ENCODE peak calls at places on chromosomes 2 and 18, in ten cellular contexts. H is tibial nerve, N is sigmoid colon, V is HepG2, A is heart left ventricle, L is vagina, Z is ovary, E is stomach, K is body of pancreas, J is transverse colon. Y is an unnamed sample.
A peak's percentile ranks its signal among the peaks of the same experiment; 100 is the strongest.

GRCh38 chr2:123659120-123659519 is 366.0 kb upstream of the CNTNAP5 start:
- DNase-seq in N (no peak), E (no peak), J (no peak), V (no peak), K (no peak), L (no peak), Z (no peak), H (no peak), A (no peak), Y (no peak)

GRCh38 chr2:176449852-176450251 is 180.6 kb downstream of the MTX2 start:
- DNase-seq in Z (no peak), L (no peak), A (no peak), H (no peak), K (no peak), V (no peak), N (no peak), J (no peak), E (no peak), Y (no peak)

GRCh38 chr2:159497857-159498256 is 118.5 kb downstream of the BAZ2B start:
- DNase-seq in V (no peak), H (no peak), K (no peak), J (no peak), E (no peak), Z (no peak), L (no peak), N (no peak), A (no peak), Y (no peak)

GRCh38 chr2:177262958-177263450 is 1.5 kb downstream of the NFE2L2 start:
- DNase-seq in E (no peak), L (no peak), J (no peak), Z (no peak), A (no peak), V (no peak), N (no peak), H (no peak), K (no peak), Y (no peak)

GRCh38 chr18:36532394-36532793 is 234.9 kb downstream of the FHOD3 start:
- DNase-seq in A (no peak), K (no peak), Z (no peak), N (no peak), E (no peak), V (no peak), J (no peak), H (no peak), L (peak; percentile 77), Y (no peak)

GRCh38 chr2:172945511-172945850 is 130.2 kb upstream of the MAP3K20 start:
- DNase-seq in Z (no peak), N (no peak), K (no peak), L (no peak), J (no peak), E (no peak), H (no peak), V (no peak), A (no peak), Y (no peak)

GRCh38 chr2:160666019-160666676 is 172.5 kb upstream of the RBMS1 start:
- DNase-seq in V (peak; percentile 46), L (no peak), H (no peak), J (no peak), N (no peak), K (peak; percentile 7), Z (peak; percentile 29), E (no peak), A (peak; percentile 35), Y (peak; percentile 64)

GRCh38 chr2:26576565-26577441 is 64.4 kb downstream of the CIB4 start:
- DNase-seq in H (no peak), E (no peak), J (no peak), Z (no peak), K (no peak), V (no peak), N (peak; percentile 39), L (no peak), A (no peak), Y (no peak)

GRCh38 chr18:24128700-24129099 is 10.2 kb upstream of the CABYR start:
- DNase-seq in K (no peak), E (no peak), V (no peak), L (no peak), N (no peak), H (no peak), A (no peak), Z (no peak), J (no peak), Y (no peak)

GRCh38 chr2:54020793-54021414 is 50.1 kb upstream of the PSME4 start:
- DNase-seq in N (no peak), A (no peak), H (no peak), K (no peak), J (no peak), E (no peak), Z (no peak), V (no peak), L (no peak), Y (no peak)

GRCh38 chr2:3285901-3286645 is 91.5 kb downstream of the EIPR1 start:
- DNase-seq in H (no peak), E (peak; percentile 21), Z (no peak), J (no peak), V (no peak), N (no peak), K (no peak), L (no peak), A (no peak), Y (no peak)

GRCh38 chr2:19176172-19176852 is 182.1 kb downstream of the OSR1 start:
- DNase-seq in Z (no peak), N (no peak), J (no peak), E (no peak), K (no peak), A (no peak), L (no peak), H (no peak), V (no peak), Y (no peak)

GRCh38 chr2:167271941-167272340 is 383.7 kb downstream of the XIRP2 start:
- DNase-seq in N (no peak), H (no peak), Z (no peak), A (no peak), J (no peak), V (no peak), L (no peak), E (no peak), K (no peak), Y (no peak)

GRCh38 chr2:232028631-232029030 is 67.1 kb downstream of the DIS3L2 start:
- DNase-seq in Z (no peak), L (no peak), E (no peak), J (no peak), N (no peak), V (no peak), H (no peak), A (peak; percentile 55), K (peak; percentile 18), Y (no peak)

DNA sequence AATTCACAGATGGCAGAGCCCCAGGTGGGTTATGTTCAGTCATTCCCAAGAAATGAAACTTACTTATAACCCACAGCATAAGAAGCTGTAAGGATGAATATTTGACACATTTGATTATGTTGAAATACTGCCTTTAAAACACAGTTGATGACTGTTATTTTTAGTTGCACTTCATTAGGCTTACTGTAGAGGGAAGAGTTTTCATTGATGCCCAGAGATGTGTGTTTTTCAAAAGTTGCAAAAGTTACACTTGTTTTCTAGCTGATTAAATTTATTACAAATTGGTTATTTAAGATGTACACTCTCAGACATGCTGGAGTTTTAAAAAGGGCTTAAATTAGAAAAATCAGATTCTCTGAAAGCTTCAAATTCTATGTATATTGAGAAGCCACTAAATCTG is 506.1 kb downstream of the PARD3B start:
- DNase-seq in N (no peak), Z (no peak), V (no peak), H (no peak), K (no peak), J (no peak), L (no peak), E (no peak), A (no peak), Y (no peak)
- TF ChIP-seq CTCF in N (no peak), Z (no peak), V (no peak), H (peak; percentile 18), K (no peak), J (no peak), L (no peak), E (no peak), A (no peak), Y (no peak)

GRCh38 chr2:214320211-214320610 is 90.6 kb upstream of the VWC2L start:
- DNase-seq in Z (no peak), N (no peak), H (no peak), L (no peak), K (no peak), A (no peak), E (no peak), V (no peak), J (no peak), Y (no peak)
- H3K27me3 ChIP-seq in Z (no peaks in the 10 kb centered on the region), N (no peaks in the 10 kb centered on the region), H (no peaks in the 10 kb centered on the region), L (no peaks in the 10 kb centered on the region), K (no peaks in the 10 kb centered on the region), A (no peaks in the 10 kb centered on the region), E (no peaks in the 10 kb centered on the region), V (no peaks in the 10 kb centered on the region), J (no peaks in the 10 kb centered on the region), Y (no peaks in the 10 kb centered on the region)

DNA sequence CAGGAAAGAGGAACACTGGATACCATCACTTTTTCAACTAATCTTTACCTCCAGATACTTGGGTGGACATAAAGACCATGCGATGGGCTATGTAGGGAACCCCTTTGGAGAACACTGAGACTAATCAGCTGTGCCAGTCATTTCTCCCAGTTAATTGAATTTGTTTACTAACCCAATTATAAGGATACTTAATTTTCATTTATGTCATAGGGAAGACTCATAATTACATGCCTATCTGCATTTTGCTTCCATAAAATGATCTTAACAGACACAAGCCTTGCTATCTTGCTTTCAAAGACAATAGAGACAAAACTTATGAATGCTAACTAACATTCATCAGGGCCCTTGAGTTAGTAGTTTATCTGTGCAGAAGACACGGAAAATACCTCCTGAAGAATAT is 68.9 kb upstream of the CAVIN2 start:
- DNase-seq in N (no peak), Z (no peak), L (no peak), K (no peak), V (no peak), J (no peak), A (no peak), E (no peak), H (no peak), Y (no peak)
- TF ChIP-seq POLR2A in N (no peak), Z (no peak), L (no peak), K (no peak), V (no peak), J (no peak), A (no peak), E (no peak), H (no peak), Y (no peak)

GRCh38 chr2:8541223-8541622 is 140.6 kb upstream of the ID2 start:
- DNase-seq in Z (no peak), V (no peak), A (no peak), K (no peak), H (no peak), L (no peak), N (no peak), E (no peak), J (no peak), Y (no peak)

GRCh38 chr2:8539743-8540551 is 141.9 kb upstream of the ID2 start:
- DNase-seq in N (no peak), A (peak; percentile 42), L (no peak), H (no peak), V (no peak), K (peak; percentile 75), E (peak; percentile 68), J (peak; percentile 69), Z (peak; percentile 15), Y (peak; percentile 12)

GRCh38 chr2:8538951-8539621 is 142.8 kb upstream of the ID2 start:
- DNase-seq in H (no peak), E (peak; percentile 23), L (no peak), Z (peak; percentile 15), K (no peak), J (no peak), N (no peak), V (no peak), A (no peak), Y (no peak)

GRCh38 chr2:8541636-8542035 is 140.2 kb upstream of the ID2 start:
- DNase-seq in K (no peak), N (no peak), Z (peak; percentile 12), A (no peak), L (no peak), E (no peak), H (no peak), J (no peak), V (no peak), Y (no peak)

GRCh38 chr2:8540552-8541055 is 141.3 kb upstream of the ID2 start:
- DNase-seq in J (no peak), N (no peak), V (no peak), L (no peak), A (no peak), H (no peak), K (no peak), Z (no peak), E (peak; percentile 16), Y (peak; percentile 3)
- TF ChIP-seq CTCF in J (no peak), N (no peak), V (no peak), L (no peak), A (no peak), H (no peak), K (no peak), Z (no peak), E (no peak), Y (no peak)

Y was measured in uterus.